ENCODE peak calls at places on chromosomes 4 and X, in five cellular contexts. U is effector memory CD4-positive, alpha-beta T cell; F is stimulated activated CD4-positive, alpha-beta T cell treated with anti-CD3 and anti-CD28 coated beads, Interleukin-4, amount 100 ng/mL, for 48 hours; O is neural progenitor cell; N is GM23248. K is an unnamed sample.

GRCh38 chr4:82360298-82361177 is 13.3 kb downstream of the HNRNPD start:
- DNase-seq in U (no peak), O (peak), N (peak), F (no peak), K (no peak)

GRCh38 chrX:123188081-123188480 is 4.0 kb downstream of the GRIA3 start:
- DNase-seq in F (no peak), N (peak), O (no peak), U (no peak), K (no peak)

GRCh38 chr4:79652232-79652631 is 244.2 kb upstream of the GK2 start:
- DNase-seq in F (no peak), O (no peak), N (peak), U (no peak), K (no peak)

GRCh38 chr4:165609653-165610052 is 230.8 kb downstream of the CPE start:
- DNase-seq in N (no peak), U (no peak), F (no peak), O (peak), K (no peak)

GRCh38 chr4:186400676-186401075 is 134.7 kb downstream of the F11 start:
- DNase-seq in O (no peak), N (peak), F (no peak), U (no peak), K (no peak)

GRCh38 chr4:162911349-162911748 is 255.3 kb downstream of the NAF1 start:
- DNase-seq in F (no peak), N (no peak), U (no peak), O (no peak), K (no peak)

GRCh38 chr4:67608047-67608446 is 49.5 kb downstream of the STAP1 start:
- DNase-seq in F (no peak), O (no peak), U (no peak), N (peak), K (no peak)

GRCh38 chr4:113769744-113770143 is 8.2 kb upstream of the CAMK2D start:
- DNase-seq in F (no peak), O (no peak), U (no peak), N (no peak), K (no peak)

GRCh38 chr4:27094785-27095184 is 234.1 kb downstream of the STIM2 start:
- DNase-seq in U (no peak), O (no peak), F (no peak), N (no peak), K (no peak)

GRCh38 chr4:184534511-184535391 is 60.4 kb upstream of the IRF2 start:
- DNase-seq in F (no peak), O (no peak), N (peak), U (no peak), K (peak)

GRCh38 chr4:41359069-41359769 is 102.5 kb downstream of the UCHL1 start:
- DNase-seq in U (no peak), N (no peak), O (peak), F (no peak), K (no peak)

GRCh38 chrX:47197526-47197925 is 3.9 kb downstream of the UBA1 start:
- DNase-seq in N (no peak), F (no peak), U (no peak), O (no peak), K (no peak)

GRCh38 chr4:71867598-71867997 is 83.7 kb upstream of the GC start:
- DNase-seq in F (no peak), U (no peak), N (no peak), O (no peak), K (no peak)

GRCh38 chrX:95332530-95332929 is 1352.1 kb upstream of the DIAPH2 start:
- DNase-seq in U (no peak), O (peak), N (no peak), F (no peak), K (no peak)

GRCh38 chrX:130091976-130092522 is 18.2 kb downstream of the ELF4 start:
- DNase-seq in F (peak), N (no peak), O (no peak), U (peak), K (peak)